ENCODE peak calls at places on chromosomes 3 and 15, in five cellular contexts. G is stimulated activated CD4-positive, alpha-beta T cell treated with anti-CD3 and anti-CD28 coated beads, Interleukin-2, amount 100 ng/mL, for 48 hours; R is COR-L47; S is ACHN; O is NCI-H748 treated with DMSO at 0.1 percent for 48 hours. V is an unnamed sample.

GRCh38 chr3:13205567-13206143 is 132.4 kb upstream of the IQSEC1 start:
- DNase-seq in R (no peak), O (no peak), G (no peak), S (no peak), V (no peak)

GRCh38 chr3:66797916-66798560 is 200.1 kb upstream of the KBTBD8 start:
- DNase-seq in S (peak), O (no peak), G (no peak), R (no peak), V (no peak)

GRCh38 chr3:98013428-98014349 is 21.4 kb downstream of the GABRR3 start:
- DNase-seq in R (no peak), O (no peak), G (no peak), S (no peak), V (peak)

GRCh38 chr15:71048913-71049675 is 66.2 kb upstream of the THSD4 start:
- DNase-seq in R (no peak), O (no peak), G (no peak), S (peak), V (no peak)

GRCh38 chr3:69294014-69294771 is 91.7 kb downstream of the FRMD4B start:
- DNase-seq in S (no peak), G (no peak), O (no peak), R (no peak), V (no peak)

GRCh38 chr3:170835346-170835745 is 34.6 kb downstream of the RPL22L1 start:
- DNase-seq in S (no peak), G (no peak), R (peak), O (peak), V (no peak)

GRCh38 chr15:48472756-48473155 is 141.5 kb downstream of the DUT start:
- DNase-seq in O (no peak), S (no peak), R (no peak), G (no peak), V (no peak)

GRCh38 chr3:42651248-42652091 is 2.0 kb upstream of the ZBTB47 start:
- DNase-seq in G (no peak), O (no peak), S (peak), R (no peak), V (no peak)

GRCh38 chr15:95371664-95372063 is 958.8 kb upstream of the NR2F2 start:
- DNase-seq in R (no peak), S (peak), O (no peak), G (no peak), V (no peak)

GRCh38 chr15:77035584-77035983 is 35.3 kb downstream of the TSPAN3 start:
- DNase-seq in O (no peak), G (no peak), R (no peak), S (no peak), V (no peak)

GRCh38 chr3:192033246-192033645 is 572.3 kb downstream of the PYDC2 start:
- DNase-seq in S (no peak), O (no peak), R (no peak), G (no peak), V (no peak)

GRCh38 chr3:150106752-150107428 is 136.2 kb upstream of the PFN2 start:
- DNase-seq in O (no peak), G (no peak), R (no peak), S (peak), V (no peak)

GRCh38 chr15:101054991-101055390 is 135.8 kb downstream of the LRRK1 start:
- DNase-seq in O (no peak), R (no peak), S (no peak), G (no peak), V (no peak)

GRCh38 chr15:70343961-70344360 is 246.2 kb upstream of the TLE3 start:
- DNase-seq in R (no peak), S (no peak), O (no peak), G (no peak), V (no peak)

GRCh38 chr3:56624725-56625124 is 58.3 kb downstream of the TASOR start:
- DNase-seq in G (no peak), S (no peak), R (no peak), O (no peak), V (no peak)